ENCODE peak calls at places on chromosome 9, in ten cellular contexts. One of them, this sample, is unnamed.
A peak's percentile ranks its signal among the peaks of the same experiment; 100 is the strongest.

GRCh38 chr9:22103650-22104575 is 94.8 kb upstream of the CDKN2B start:
- DNase-seq in IMR-90: peak; percentile 75
- DNase-seq in cardiac fibroblast: peak; percentile 83
- DNase-seq in Panc1: no peak
- DNase-seq in SW480: no peak
- DNase-seq in NCI-H460: no peak
- DNase-seq in NCI-H1105: no peak
- DNase-seq in activated CD4-positive, CD25-positive, alpha-beta regulatory T cell treated with anti-CD3 and anti-CD28 coated beads, Interleukin-2, amount 50 U/mL, for 72 hours: no peak
- DNase-seq in neural progenitor cell: no peak
- DNase-seq in kidney tubule cell: no peak
- DNase-seq in this sample: no peak

GRCh38 chr9:76394896-76395244 is 644 bp upstream of the RFK start:
- DNase-seq in IMR-90: no peak
- DNase-seq in cardiac fibroblast: peak; percentile 44
- DNase-seq in Panc1: no peak
- DNase-seq in SW480: peak; percentile 83
- DNase-seq in NCI-H460: peak; percentile 59
- DNase-seq in NCI-H1105: peak; percentile 48
- DNase-seq in activated CD4-positive, CD25-positive, alpha-beta regulatory T cell treated with anti-CD3 and anti-CD28 coated beads, Interleukin-2, amount 50 U/mL, for 72 hours: no peak
- DNase-seq in neural progenitor cell: peak; percentile 66
- DNase-seq in kidney tubule cell: peak; percentile 65
- DNase-seq in this sample: no peak

GRCh38 chr9:130150779-130151381 is 21.3 kb upstream of the NCS1 start:
- DNase-seq in IMR-90: peak; percentile 74
- DNase-seq in cardiac fibroblast: no peak
- DNase-seq in Panc1: no peak
- DNase-seq in SW480: no peak
- DNase-seq in NCI-H460: no peak
- DNase-seq in NCI-H1105: no peak
- DNase-seq in activated CD4-positive, CD25-positive, alpha-beta regulatory T cell treated with anti-CD3 and anti-CD28 coated beads, Interleukin-2, amount 50 U/mL, for 72 hours: no peak
- DNase-seq in neural progenitor cell: no peak
- DNase-seq in kidney tubule cell: peak; percentile 77
- DNase-seq in this sample: no peak

GRCh38 chr9:131807131-131807990 is 67.5 kb upstream of the RAPGEF1 start:
- DNase-seq in IMR-90: no peak
- DNase-seq in cardiac fibroblast: no peak
- DNase-seq in Panc1: no peak
- DNase-seq in SW480: no peak
- DNase-seq in NCI-H460: no peak
- DNase-seq in NCI-H1105: peak; percentile 64
- DNase-seq in activated CD4-positive, CD25-positive, alpha-beta regulatory T cell treated with anti-CD3 and anti-CD28 coated beads, Interleukin-2, amount 50 U/mL, for 72 hours: no peak
- DNase-seq in neural progenitor cell: peak; percentile 84
- DNase-seq in kidney tubule cell: no peak
- DNase-seq in this sample: no peak

GRCh38 chr9:124448019-124448418 is 2.2 kb upstream of the ADGRD2 start:
- DNase-seq in IMR-90: no peak
- DNase-seq in cardiac fibroblast: no peak
- DNase-seq in Panc1: no peak
- DNase-seq in SW480: no peak
- DNase-seq in NCI-H460: no peak
- DNase-seq in NCI-H1105: no peak
- DNase-seq in activated CD4-positive, CD25-positive, alpha-beta regulatory T cell treated with anti-CD3 and anti-CD28 coated beads, Interleukin-2, amount 50 U/mL, for 72 hours: no peak
- DNase-seq in neural progenitor cell: no peak
- DNase-seq in kidney tubule cell: no peak
- DNase-seq in this sample: no peak

GRCh38 chr9:41229408-41230401 is 40.6 kb upstream of the ZNG1F start:
- DNase-seq in IMR-90: peak; percentile 36
- DNase-seq in cardiac fibroblast: no peak
- DNase-seq in Panc1: no peak
- DNase-seq in SW480: no peak
- DNase-seq in NCI-H460: no peak
- DNase-seq in NCI-H1105: no peak
- DNase-seq in activated CD4-positive, CD25-positive, alpha-beta regulatory T cell treated with anti-CD3 and anti-CD28 coated beads, Interleukin-2, amount 50 U/mL, for 72 hours: no peak
- DNase-seq in neural progenitor cell: peak; percentile 13
- DNase-seq in kidney tubule cell: peak; percentile 7
- DNase-seq in this sample: no peak

GRCh38 chr9:69215774-69216482 is 41.9 kb downstream of the TJP2 start:
- DNase-seq in IMR-90: no peak
- DNase-seq in cardiac fibroblast: peak; percentile 49
- DNase-seq in Panc1: no peak
- DNase-seq in SW480: no peak
- DNase-seq in NCI-H460: no peak
- DNase-seq in NCI-H1105: no peak
- DNase-seq in activated CD4-positive, CD25-positive, alpha-beta regulatory T cell treated with anti-CD3 and anti-CD28 coated beads, Interleukin-2, amount 50 U/mL, for 72 hours: no peak
- DNase-seq in neural progenitor cell: no peak
- DNase-seq in kidney tubule cell: no peak
- DNase-seq in this sample: no peak

GRCh38 chr9:91771027-91771426 is 179.0 kb downstream of the ROR2 start:
- DNase-seq in IMR-90: peak; percentile 96
- DNase-seq in cardiac fibroblast: peak; percentile 94
- DNase-seq in Panc1: no peak
- DNase-seq in SW480: peak; percentile 61
- DNase-seq in NCI-H460: no peak
- DNase-seq in NCI-H1105: no peak
- DNase-seq in activated CD4-positive, CD25-positive, alpha-beta regulatory T cell treated with anti-CD3 and anti-CD28 coated beads, Interleukin-2, amount 50 U/mL, for 72 hours: no peak
- DNase-seq in neural progenitor cell: peak; percentile 35
- DNase-seq in kidney tubule cell: peak; percentile 68
- DNase-seq in this sample: no peak

GRCh38 chr9:129439242-129439641 is 181.7 kb downstream of the C9orf50 start:
- DNase-seq in IMR-90: no peak
- DNase-seq in cardiac fibroblast: no peak
- DNase-seq in Panc1: no peak
- DNase-seq in SW480: no peak
- DNase-seq in NCI-H460: no peak
- DNase-seq in NCI-H1105: no peak
- DNase-seq in activated CD4-positive, CD25-positive, alpha-beta regulatory T cell treated with anti-CD3 and anti-CD28 coated beads, Interleukin-2, amount 50 U/mL, for 72 hours: no peak
- DNase-seq in neural progenitor cell: no peak
- DNase-seq in kidney tubule cell: no peak
- DNase-seq in this sample: no peak

GRCh38 chr9:123453904-123454321 is 97.9 kb downstream of the CRB2 start:
- DNase-seq in IMR-90: no peak
- DNase-seq in cardiac fibroblast: peak; percentile 66
- DNase-seq in Panc1: no peak
- DNase-seq in SW480: no peak
- DNase-seq in NCI-H460: no peak
- DNase-seq in NCI-H1105: no peak
- DNase-seq in activated CD4-positive, CD25-positive, alpha-beta regulatory T cell treated with anti-CD3 and anti-CD28 coated beads, Interleukin-2, amount 50 U/mL, for 72 hours: no peak
- DNase-seq in neural progenitor cell: no peak
- DNase-seq in kidney tubule cell: no peak
- DNase-seq in this sample: no peak

GRCh38 chr9:93207326-93207814 is 23.4 kb downstream of the WNK2 start:
- DNase-seq in IMR-90: peak; percentile 11
- DNase-seq in cardiac fibroblast: peak; percentile 73
- DNase-seq in Panc1: no peak
- DNase-seq in SW480: no peak
- DNase-seq in NCI-H460: no peak
- DNase-seq in NCI-H1105: peak; percentile 51
- DNase-seq in activated CD4-positive, CD25-positive, alpha-beta regulatory T cell treated with anti-CD3 and anti-CD28 coated beads, Interleukin-2, amount 50 U/mL, for 72 hours: no peak
- DNase-seq in neural progenitor cell: no peak
- DNase-seq in kidney tubule cell: no peak
- DNase-seq in this sample: peak; percentile 14

GRCh38 chr9:132804576-132805295 is 73.3 kb downstream of the AK8 start:
- DNase-seq in IMR-90: no peak
- DNase-seq in cardiac fibroblast: no peak
- DNase-seq in Panc1: no peak
- DNase-seq in SW480: no peak
- DNase-seq in NCI-H460: no peak
- DNase-seq in NCI-H1105: no peak
- DNase-seq in activated CD4-positive, CD25-positive, alpha-beta regulatory T cell treated with anti-CD3 and anti-CD28 coated beads, Interleukin-2, amount 50 U/mL, for 72 hours: no peak
- DNase-seq in neural progenitor cell: peak; percentile 80
- DNase-seq in kidney tubule cell: peak; percentile 57
- DNase-seq in this sample: no peak

GRCh38 chr9:14307989-14308750 is 5.8 kb downstream of the NFIB start:
- DNase-seq in IMR-90: no peak
- DNase-seq in cardiac fibroblast: peak; percentile 72
- DNase-seq in Panc1: no peak
- DNase-seq in SW480: no peak
- DNase-seq in NCI-H460: no peak
- DNase-seq in NCI-H1105: peak; percentile 36
- DNase-seq in activated CD4-positive, CD25-positive, alpha-beta regulatory T cell treated with anti-CD3 and anti-CD28 coated beads, Interleukin-2, amount 50 U/mL, for 72 hours: no peak
- DNase-seq in neural progenitor cell: no peak
- DNase-seq in kidney tubule cell: peak; percentile 31
- DNase-seq in this sample: no peak

GRCh38 chr9:133938086-133938485 is 54.0 kb downstream of the VAV2 start:
- DNase-seq in IMR-90: no peak
- DNase-seq in cardiac fibroblast: no peak
- DNase-seq in Panc1: no peak
- DNase-seq in SW480: no peak
- DNase-seq in NCI-H460: no peak
- DNase-seq in NCI-H1105: no peak
- DNase-seq in activated CD4-positive, CD25-positive, alpha-beta regulatory T cell treated with anti-CD3 and anti-CD28 coated beads, Interleukin-2, amount 50 U/mL, for 72 hours: no peak
- DNase-seq in neural progenitor cell: no peak
- DNase-seq in kidney tubule cell: no peak
- DNase-seq in this sample: no peak

GRCh38 chr9:76414656-76415055 is 20.4 kb upstream of the RFK start:
- DNase-seq in IMR-90: peak; percentile 69
- DNase-seq in cardiac fibroblast: peak; percentile 80
- DNase-seq in Panc1: no peak
- DNase-seq in SW480: no peak
- DNase-seq in NCI-H460: no peak
- DNase-seq in NCI-H1105: no peak
- DNase-seq in activated CD4-positive, CD25-positive, alpha-beta regulatory T cell treated with anti-CD3 and anti-CD28 coated beads, Interleukin-2, amount 50 U/mL, for 72 hours: no peak
- DNase-seq in neural progenitor cell: no peak
- DNase-seq in kidney tubule cell: no peak
- DNase-seq in this sample: no peak

GRCh38 chr9:6055213-6055612 is 39.8 kb upstream of the RANBP6 start:
- DNase-seq in IMR-90: peak; percentile 91
- DNase-seq in cardiac fibroblast: peak; percentile 98
- DNase-seq in Panc1: peak; percentile 50
- DNase-seq in SW480: peak; percentile 71
- DNase-seq in NCI-H460: peak; percentile 68
- DNase-seq in NCI-H1105: peak; percentile 64
- DNase-seq in activated CD4-positive, CD25-positive, alpha-beta regulatory T cell treated with anti-CD3 and anti-CD28 coated beads, Interleukin-2, amount 50 U/mL, for 72 hours: no peak
- DNase-seq in neural progenitor cell: peak; percentile 80
- DNase-seq in kidney tubule cell: peak; percentile 91
- DNase-seq in this sample: peak; percentile 92

GRCh38 chr9:72539824-72540347 is 18.5 kb downstream of the TMC1 start:
- DNase-seq in IMR-90: no peak
- DNase-seq in cardiac fibroblast: no peak
- DNase-seq in Panc1: no peak
- DNase-seq in SW480: peak; percentile 65
- DNase-seq in NCI-H460: no peak
- DNase-seq in NCI-H1105: no peak
- DNase-seq in activated CD4-positive, CD25-positive, alpha-beta regulatory T cell treated with anti-CD3 and anti-CD28 coated beads, Interleukin-2, amount 50 U/mL, for 72 hours: no peak
- DNase-seq in neural progenitor cell: peak; percentile 6
- DNase-seq in kidney tubule cell: no peak
- DNase-seq in this sample: no peak